ENCODE peak calls at places on chromosome 5, in eight cellular contexts. C is adrenal gland, O is A549, L is tibial nerve, D is lower leg skin, G is ovary, U is transverse colon, B is IMR-90. A is an unnamed sample.

GRCh38 chr5:52580921-52581320 is 206.8 kb upstream of the ITGA1 start:
- DNase-seq in U (no peak), D (no peak), C (no peak), B (peak; percentile 27), G (no peak), L (no peak), O (no peak), A (no peak)

GRCh38 chr5:115246361-115246991 is 16.2 kb downstream of the PGGT1B start:
- DNase-seq in C (no peak), G (no peak), O (peak; percentile 23), U (no peak), B (peak; percentile 48), L (no peak), D (no peak), A (no peak)

GRCh38 chr5:1730487-1730847 is 69.2 kb downstream of the MRPL36 start:
- DNase-seq in C (no peak), L (no peak), U (no peak), D (peak; percentile 59), G (no peak), O (no peak), B (no peak), A (no peak)

GRCh38 chr5:172749881-172750608 is 20.9 kb downstream of the DUSP1 start:
- DNase-seq in B (no peak), O (no peak), D (no peak), U (peak; percentile 39), L (no peak), G (no peak), C (no peak), A (peak; percentile 62)

GRCh38 chr5:7886849-7887460 is 18.0 kb downstream of the MTRR start:
- DNase-seq in C (no peak), B (peak; percentile 72), L (no peak), U (no peak), D (no peak), O (peak; percentile 50), G (no peak), A (no peak)

GRCh38 chr5:40687316-40687715 is 7.6 kb downstream of the PTGER4 start:
- DNase-seq in C (no peak), G (no peak), O (no peak), U (no peak), L (no peak), B (no peak), D (no peak), A (no peak)

GRCh38 chr5:19140276-19140675 is 847.7 kb downstream of the CDH18 start:
- DNase-seq in G (no peak), D (no peak), U (no peak), B (no peak), L (no peak), C (no peak), O (no peak), A (no peak)

GRCh38 chr5:135075621-135076585 is 41.9 kb upstream of the PITX1 start:
- DNase-seq in G (no peak), O (no peak), L (no peak), C (no peak), B (peak; percentile 53), U (no peak), D (peak; percentile 76), A (no peak)

GRCh38 chr5:102758576-102758975 is 3.5 kb downstream of the PAM start:
- DNase-seq in O (no peak), D (no peak), G (no peak), C (no peak), B (peak; percentile 77), U (no peak), L (no peak), A (no peak)

GRCh38 chr5:1002836-1003235 is 5.8 kb upstream of the NKD2 start:
- DNase-seq in B (no peak), G (no peak), L (no peak), O (no peak), D (peak; percentile 71), U (no peak), C (peak; percentile 10), A (no peak)

GRCh38 chr5:135007305-135007704 is 26.7 kb downstream of the PITX1 start:
- DNase-seq in O (no peak), U (no peak), L (no peak), D (peak; percentile 74), G (no peak), C (no peak), B (no peak), A (no peak)

GRCh38 chr5:17966636-17967402 is 332.6 kb downstream of the TAF11L14 start:
- DNase-seq in O (no peak), B (no peak), L (no peak), G (no peak), C (no peak), D (no peak), U (no peak), A (no peak)

GRCh38 chr5:107337281-107337680 is 333.5 kb downstream of the EFNA5 start:
- DNase-seq in U (peak; percentile 14), G (no peak), B (no peak), D (no peak), C (no peak), L (no peak), O (peak; percentile 50), A (no peak)

GRCh38 chr5:123439616-123440153 is 16.5 kb upstream of the CEP120 start:
- DNase-seq in B (no peak), G (no peak), C (no peak), U (no peak), D (no peak), L (no peak), O (no peak), A (no peak)

GRCh38 chr5:66122379-66123034 is 21.6 kb upstream of the SREK1 start:
- DNase-seq in C (no peak), G (no peak), U (no peak), D (no peak), B (peak; percentile 59), L (no peak), O (no peak), A (no peak)

GRCh38 chr5:179613460-179614071 is 9.9 kb downstream of the HNRNPH1 start:
- DNase-seq in L (no peak), G (no peak), O (no peak), B (no peak), U (no peak), C (no peak), D (no peak), A (no peak)

GRCh38 chr5:38404667-38405276 is 146.4 kb downstream of the EGFLAM start:
- DNase-seq in D (peak; percentile 45), O (peak; percentile 10), U (no peak), G (no peak), L (no peak), C (no peak), B (no peak), A (no peak)

GRCh38 chr5:81188962-81189361 is 44.2 kb upstream of the CKMT2 start:
- DNase-seq in O (no peak), B (no peak), L (no peak), C (no peak), U (no peak), D (no peak), G (no peak), A (no peak)

GRCh38 chr5:142915840-142916424 is 145.8 kb downstream of the ARHGAP26 start:
- DNase-seq in G (no peak), O (peak; percentile 63), D (no peak), U (peak; percentile 23), C (no peak), B (peak; percentile 48), L (no peak), A (no peak)

GRCh38 chr5:151685749-151686672 is 704 bp downstream of the SPARC start:
- DNase-seq in O (no peak), L (no peak), C (no peak), D (peak; percentile 80), U (no peak), B (no peak), G (no peak), A (no peak)

GRCh38 chr5:113294341-113295110 is 140.3 kb downstream of the TSSK1B start:
- DNase-seq in O (peak; percentile 48), G (peak; percentile 95), B (peak; percentile 93), L (peak; percentile 89), C (peak; percentile 83), U (peak; percentile 88), D (peak; percentile 98), A (peak; percentile 94)
- TF ChIP-seq POLR2A in O (no peak), G (peak; percentile 76), B (peak; percentile 93), L (peak; percentile 73), C (peak; percentile 58), U (peak; percentile 64), D (peak; percentile 16), A (peak; percentile 80)

DNA sequence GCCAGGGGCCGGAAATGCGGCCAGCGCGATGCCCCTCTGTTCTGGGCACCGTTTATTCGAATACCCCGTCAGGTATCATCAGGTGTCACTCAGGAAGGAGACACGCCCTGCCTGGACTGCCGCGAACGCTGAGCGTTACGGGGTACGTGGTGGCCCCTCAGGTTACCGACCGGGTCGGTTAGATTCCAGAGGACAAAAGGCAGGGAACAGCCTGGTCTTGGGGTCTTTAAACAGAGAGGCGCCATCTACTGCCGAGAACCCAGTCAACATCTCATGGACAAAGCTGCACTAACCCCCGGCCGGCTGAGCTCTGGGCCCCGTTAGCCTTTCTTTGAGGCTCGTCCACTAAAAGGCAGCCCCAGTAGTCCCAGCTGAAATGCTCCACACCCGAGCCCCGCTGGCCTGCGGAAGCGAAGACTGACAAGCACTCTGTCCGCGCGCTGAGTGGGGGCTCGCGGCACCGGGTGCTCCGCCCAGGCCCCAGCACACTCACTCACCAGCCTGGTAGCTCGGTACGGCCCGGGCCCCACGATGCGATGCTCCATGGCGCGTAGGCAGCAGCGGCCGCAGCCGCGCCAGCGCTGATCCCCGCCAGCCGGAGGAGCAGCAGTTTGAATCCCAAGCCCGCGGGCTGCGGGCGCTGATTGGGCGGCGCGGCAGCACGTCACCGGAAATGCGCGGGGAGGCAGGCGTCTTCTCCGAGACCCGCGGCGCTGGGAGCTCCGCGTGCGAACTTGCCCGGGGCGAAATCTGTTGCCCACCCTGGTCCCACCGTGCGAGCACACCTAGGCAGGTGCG is at the start of gene DEPDC1B:
- DNase-seq in D (peak; percentile 96), B (peak; percentile 88), G (peak; percentile 54), O (peak; percentile 92), U (peak; percentile 91), C (peak; percentile 86), L (peak; percentile 65), A (peak; percentile 78)
- TF ChIP-seq POLR2A in D (no peak), B (peak; percentile 68), G (no peak), O (peak; percentile 66), U (peak; percentile 38), C (no peak), L (no peak), A (peak; percentile 18)

DNA sequence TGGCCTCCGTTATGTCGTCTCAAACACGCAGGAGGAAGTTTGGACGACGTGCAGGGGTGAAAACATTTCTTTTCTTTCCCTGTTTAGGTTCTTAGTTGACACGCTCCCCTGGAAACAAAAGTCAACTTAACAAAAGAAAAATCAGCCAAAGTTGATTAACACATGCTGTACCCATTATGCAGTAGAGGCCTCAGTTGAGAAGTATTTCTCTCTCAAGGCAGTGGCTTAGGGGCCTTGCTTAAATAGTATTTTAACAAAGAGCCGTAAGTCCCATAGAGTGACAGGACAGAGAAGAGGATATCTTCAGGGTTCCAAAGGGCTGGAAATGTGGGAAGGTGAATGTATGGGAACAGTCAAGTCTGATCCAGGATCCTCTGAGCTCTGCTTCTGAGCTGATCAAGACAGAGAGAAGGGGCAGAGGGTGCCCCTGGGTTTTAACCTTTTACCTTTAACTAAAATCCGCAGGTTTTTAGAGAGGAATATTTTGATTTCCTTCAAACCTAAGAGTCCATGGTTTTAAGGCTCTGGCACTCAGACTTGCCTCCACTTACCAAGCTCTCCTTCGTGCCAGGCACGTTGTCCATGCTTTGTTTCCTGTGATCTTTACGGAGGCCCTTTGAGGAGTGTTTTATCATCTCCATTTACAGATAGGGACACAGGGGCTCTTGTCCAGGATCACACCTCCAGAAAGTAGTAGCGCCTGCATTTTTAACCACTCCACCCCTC is 629 bp upstream of the CD74 start:
- DNase-seq in U (no peak), L (no peak), B (no peak), D (no peak), O (no peak), G (no peak), C (no peak), A (no peak)
- TF ChIP-seq POLR2A in U (no peak), L (no peak), B (no peak), D (no peak), O (no peak), G (no peak), C (no peak), A (no peak)

GRCh38 chr5:98569288-98569687 is 204.2 kb upstream of the RGMB start:
- DNase-seq in L (no peak), U (no peak), O (no peak), B (no peak), G (no peak), C (no peak), D (no peak), A (no peak)
- TF ChIP-seq POLR2A in L (no peak), U (no peak), O (no peak), B (no peak), G (no peak), C (no peak), D (no peak), A (no peak)

A was measured in uterus.